ENCODE peak calls at places on chromosomes 11 and 22, in nine cellular contexts. C is fibroblast of lung; D is posterior cingulate gyrus; L is H54; R is activated CD4-positive, alpha-beta T cell treated with anti-CD3 and anti-CD28 coated beads for 4 hours; O is hippocampal formation; U is T-helper 9 cell; J is GM12891; S is lower lobe of right lung. G is an unnamed sample.

GRCh38 chr22:37018815-37019308 is 385 bp downstream of the TST start:
- DNase-seq in C (peak; percentile 70), D (no peak), L (no peak), R (no peak), O (no peak), U (no peak), J (no peak), S (peak; percentile 76), G (no peak)

GRCh38 chr11:57480409-57481137 is 20.2 kb downstream of the RTN4RL2 start:
- DNase-seq in C (peak; percentile 53), D (no peak), L (peak; percentile 92), R (peak; percentile 74), O (peak; percentile 26), U (peak; percentile 51), J (peak; percentile 71), S (peak; percentile 77), G (peak; percentile 57)

GRCh38 chr11:72422414-72422813 is 11.9 kb downstream of the CLPB start:
- DNase-seq in C (no peak), D (no peak), L (no peak), R (no peak), O (no peak), U (no peak), J (no peak), S (no peak), G (no peak)

GRCh38 chr11:130726234-130726559 is 190.1 kb downstream of the SNX19 start:
- DNase-seq in C (peak; percentile 69), D (no peak), L (no peak), R (no peak), O (no peak), U (no peak), J (no peak), S (no peak), G (no peak)

GRCh38 chr22:25360411-25360810 is 141.0 kb downstream of the CRYBB2 start:
- DNase-seq in C (no peak), D (no peak), L (no peak), R (no peak), O (no peak), U (no peak), J (no peak), S (no peak), G (no peak)

GRCh38 chr11:44600739-44601416 is 35.4 kb downstream of the CD82 start:
- DNase-seq in C (peak; percentile 68), D (no peak), L (no peak), R (no peak), O (no peak), U (no peak), J (no peak), S (no peak), G (no peak)

GRCh38 chr11:118437046-118437735 is 899 bp downstream of the KMT2A start:
- DNase-seq in C (peak; percentile 23), D (no peak), L (no peak), R (peak; percentile 38), O (no peak), U (peak; percentile 53), J (peak; percentile 10), S (peak; percentile 50), G (peak; percentile 54)

GRCh38 chr22:19641254-19641982 is 72.9 kb upstream of the SEPTIN5 start:
- DNase-seq in C (no peak), D (no peak), L (no peak), R (no peak), O (no peak), U (no peak), J (no peak), S (no peak), G (no peak)

GRCh38 chr22:46076651-46077339 is 73.5 kb upstream of the PPARA start:
- DNase-seq in C (peak; percentile 81), D (peak; percentile 16), L (no peak), R (no peak), O (no peak), U (no peak), J (no peak), S (peak; percentile 50), G (no peak)

GRCh38 chr11:119758291-119758690 is 29.3 kb upstream of the NECTIN1 start:
- DNase-seq in C (peak; percentile 41), D (no peak), L (no peak), R (no peak), O (no peak), U (no peak), J (no peak), S (no peak), G (no peak)

GRCh38 chr11:73760066-73760679 is 701 bp downstream of the RAB6A start:
- DNase-seq in C (peak; percentile 50), D (peak; percentile 23), L (no peak), R (peak; percentile 3), O (peak; percentile 12), U (no peak), J (peak; percentile 18), S (peak; percentile 65), G (no peak)

GRCh38 chr22:27720860-27721259 is 80.7 kb downstream of the MN1 start:
- DNase-seq in C (no peak), D (no peak), L (no peak), R (no peak), O (no peak), U (no peak), J (no peak), S (no peak), G (no peak)

GRCh38 chr11:117387992-117388765 is 60.5 kb downstream of the CEP164 start:
- DNase-seq in C (peak; percentile 13), D (no peak), L (no peak), R (no peak), O (no peak), U (no peak), J (no peak), S (no peak), G (no peak)

GRCh38 chr11:66861051-66861773 is 4.3 kb downstream of the LRFN4 start:
- DNase-seq in C (no peak), D (no peak), L (no peak), R (no peak), O (no peak), U (no peak), J (no peak), S (no peak), G (no peak)

GRCh38 chr11:8699903-8700302 is 17.3 kb downstream of the RPL27A start:
- DNase-seq in C (peak; percentile 31), D (peak; percentile 42), L (peak; percentile 84), R (no peak), O (peak; percentile 53), U (no peak), J (no peak), S (no peak), G (no peak)